ENCODE peak calls at places on chromosomes 12 and 14, in seven cellular contexts. One of them, this sample, is unnamed.

GRCh38 chr12:104458645-104459555 is 2.2 kb downstream of the CHST11 start:
- DNase-seq in naive thymus-derived CD4-positive, alpha-beta T cell: peak
- DNase-seq in activated CD4-positive, CD25-positive, alpha-beta regulatory T cell: no peak
- DNase-seq in progenitor cell of endocrine pancreas: no peak
- DNase-seq in putamen: peak
- DNase-seq in T follicular helper cell: no peak
- DNase-seq in fibroblast of pulmonary artery: peak
- DNase-seq in this sample: no peak

GRCh38 chr14:104856869-104857860 is 7.9 kb upstream of the CEP170B start:
- DNase-seq in activated CD4-positive, CD25-positive, alpha-beta regulatory T cell: no peak
- DNase-seq in putamen: peak
- DNase-seq in naive thymus-derived CD4-positive, alpha-beta T cell: peak
- DNase-seq in fibroblast of pulmonary artery: no peak
- DNase-seq in T follicular helper cell: no peak
- DNase-seq in progenitor cell of endocrine pancreas: no peak
- DNase-seq in this sample: no peak

GRCh38 chr12:58966939-58967338 is 46.6 kb upstream of the LRIG3 start:
- DNase-seq in putamen: no peak
- DNase-seq in progenitor cell of endocrine pancreas: no peak
- DNase-seq in fibroblast of pulmonary artery: peak
- DNase-seq in naive thymus-derived CD4-positive, alpha-beta T cell: no peak
- DNase-seq in T follicular helper cell: no peak
- DNase-seq in activated CD4-positive, CD25-positive, alpha-beta regulatory T cell: no peak
- DNase-seq in this sample: no peak

GRCh38 chr12:3199551-3200031 is 122.4 kb downstream of the TSPAN9 start:
- DNase-seq in naive thymus-derived CD4-positive, alpha-beta T cell: no peak
- DNase-seq in T follicular helper cell: no peak
- DNase-seq in putamen: peak
- DNase-seq in progenitor cell of endocrine pancreas: peak
- DNase-seq in activated CD4-positive, CD25-positive, alpha-beta regulatory T cell: no peak
- DNase-seq in fibroblast of pulmonary artery: peak
- DNase-seq in this sample: no peak

GRCh38 chr12:121278450-121279375 is 17.8 kb downstream of the CAMKK2 start:
- DNase-seq in progenitor cell of endocrine pancreas: no peak
- DNase-seq in fibroblast of pulmonary artery: peak
- DNase-seq in naive thymus-derived CD4-positive, alpha-beta T cell: no peak
- DNase-seq in T follicular helper cell: no peak
- DNase-seq in activated CD4-positive, CD25-positive, alpha-beta regulatory T cell: no peak
- DNase-seq in putamen: no peak
- DNase-seq in this sample: no peak

GRCh38 chr12:17030338-17030737 is 424.4 kb upstream of the LMO3 start:
- DNase-seq in naive thymus-derived CD4-positive, alpha-beta T cell: no peak
- DNase-seq in progenitor cell of endocrine pancreas: no peak
- DNase-seq in T follicular helper cell: no peak
- DNase-seq in activated CD4-positive, CD25-positive, alpha-beta regulatory T cell: no peak
- DNase-seq in putamen: no peak
- DNase-seq in fibroblast of pulmonary artery: no peak
- DNase-seq in this sample: no peak

GRCh38 chr12:2800046-2800570 is 5.3 kb downstream of the FKBP4 start:
- DNase-seq in T follicular helper cell: no peak
- DNase-seq in putamen: no peak
- DNase-seq in fibroblast of pulmonary artery: no peak
- DNase-seq in naive thymus-derived CD4-positive, alpha-beta T cell: no peak
- DNase-seq in activated CD4-positive, CD25-positive, alpha-beta regulatory T cell: no peak
- DNase-seq in progenitor cell of endocrine pancreas: no peak
- DNase-seq in this sample: no peak

GRCh38 chr12:89020121-89020480 is 332.2 kb downstream of the DUSP6 start:
- DNase-seq in T follicular helper cell: no peak
- DNase-seq in naive thymus-derived CD4-positive, alpha-beta T cell: no peak
- DNase-seq in putamen: no peak
- DNase-seq in progenitor cell of endocrine pancreas: no peak
- DNase-seq in activated CD4-positive, CD25-positive, alpha-beta regulatory T cell: no peak
- DNase-seq in fibroblast of pulmonary artery: no peak
- DNase-seq in this sample: no peak

GRCh38 chr12:111777345-111778045 is 10.8 kb downstream of the ALDH2 start:
- DNase-seq in T follicular helper cell: no peak
- DNase-seq in activated CD4-positive, CD25-positive, alpha-beta regulatory T cell: no peak
- DNase-seq in naive thymus-derived CD4-positive, alpha-beta T cell: no peak
- DNase-seq in fibroblast of pulmonary artery: no peak
- DNase-seq in putamen: no peak
- DNase-seq in progenitor cell of endocrine pancreas: no peak
- DNase-seq in this sample: no peak

GRCh38 chr12:76410371-76410770 is 62.2 kb upstream of the BBS10 start:
- DNase-seq in progenitor cell of endocrine pancreas: no peak
- DNase-seq in T follicular helper cell: no peak
- DNase-seq in putamen: no peak
- DNase-seq in naive thymus-derived CD4-positive, alpha-beta T cell: no peak
- DNase-seq in activated CD4-positive, CD25-positive, alpha-beta regulatory T cell: no peak
- DNase-seq in fibroblast of pulmonary artery: no peak
- DNase-seq in this sample: no peak

GRCh38 chr12:65742481-65742971 is 81.8 kb upstream of the HMGA2 start:
- DNase-seq in fibroblast of pulmonary artery: peak
- DNase-seq in T follicular helper cell: no peak
- DNase-seq in activated CD4-positive, CD25-positive, alpha-beta regulatory T cell: no peak
- DNase-seq in putamen: no peak
- DNase-seq in naive thymus-derived CD4-positive, alpha-beta T cell: no peak
- DNase-seq in progenitor cell of endocrine pancreas: no peak
- DNase-seq in this sample: no peak

GRCh38 chr14:57136669-57137068 is 132.0 kb downstream of the EXOC5 start:
- DNase-seq in progenitor cell of endocrine pancreas: no peak
- DNase-seq in fibroblast of pulmonary artery: no peak
- DNase-seq in putamen: no peak
- DNase-seq in naive thymus-derived CD4-positive, alpha-beta T cell: no peak
- DNase-seq in T follicular helper cell: no peak
- DNase-seq in activated CD4-positive, CD25-positive, alpha-beta regulatory T cell: no peak
- DNase-seq in this sample: no peak

GRCh38 chr12:49094104-49094948 is at the start of gene DHH:
- DNase-seq in fibroblast of pulmonary artery: no peak
- DNase-seq in T follicular helper cell: no peak
- DNase-seq in activated CD4-positive, CD25-positive, alpha-beta regulatory T cell: no peak
- DNase-seq in progenitor cell of endocrine pancreas: no peak
- DNase-seq in naive thymus-derived CD4-positive, alpha-beta T cell: no peak
- DNase-seq in putamen: no peak
- DNase-seq in this sample: no peak

GRCh38 chr14:104559043-104559768 is 20.4 kb upstream of the C14orf180 start:
- DNase-seq in T follicular helper cell: no peak
- DNase-seq in fibroblast of pulmonary artery: no peak
- DNase-seq in activated CD4-positive, CD25-positive, alpha-beta regulatory T cell: no peak
- DNase-seq in putamen: peak
- DNase-seq in naive thymus-derived CD4-positive, alpha-beta T cell: no peak
- DNase-seq in progenitor cell of endocrine pancreas: no peak
- DNase-seq in this sample: no peak

GRCh38 chr14:91009501-91010152 is 50.8 kb downstream of the RPS6KA5 start:
- DNase-seq in T follicular helper cell: no peak
- DNase-seq in naive thymus-derived CD4-positive, alpha-beta T cell: no peak
- DNase-seq in activated CD4-positive, CD25-positive, alpha-beta regulatory T cell: no peak
- DNase-seq in progenitor cell of endocrine pancreas: no peak
- DNase-seq in fibroblast of pulmonary artery: no peak
- DNase-seq in putamen: peak
- DNase-seq in this sample: no peak

GRCh38 chr14:40983604-40984003 is 623.1 kb upstream of the LRFN5 start:
- DNase-seq in activated CD4-positive, CD25-positive, alpha-beta regulatory T cell: no peak
- DNase-seq in naive thymus-derived CD4-positive, alpha-beta T cell: no peak
- DNase-seq in putamen: no peak
- DNase-seq in fibroblast of pulmonary artery: peak
- DNase-seq in progenitor cell of endocrine pancreas: no peak
- DNase-seq in T follicular helper cell: no peak
- DNase-seq in this sample: no peak

GRCh38 chr14:50928002-50928635 is 16.2 kb downstream of the PYGL start:
- DNase-seq in progenitor cell of endocrine pancreas: no peak
- DNase-seq in fibroblast of pulmonary artery: peak
- DNase-seq in putamen: no peak
- DNase-seq in T follicular helper cell: no peak
- DNase-seq in naive thymus-derived CD4-positive, alpha-beta T cell: no peak
- DNase-seq in activated CD4-positive, CD25-positive, alpha-beta regulatory T cell: no peak
- DNase-seq in this sample: no peak

GRCh38 chr12:68896881-68897540 is 36.0 kb downstream of the CPM start:
- DNase-seq in fibroblast of pulmonary artery: peak
- DNase-seq in putamen: no peak
- DNase-seq in naive thymus-derived CD4-positive, alpha-beta T cell: no peak
- DNase-seq in T follicular helper cell: no peak
- DNase-seq in progenitor cell of endocrine pancreas: no peak
- DNase-seq in activated CD4-positive, CD25-positive, alpha-beta regulatory T cell: no peak
- DNase-seq in this sample: no peak

GRCh38 chr14:75811136-75811839 is 150.2 kb downstream of the TTLL5 start:
- DNase-seq in progenitor cell of endocrine pancreas: no peak
- DNase-seq in fibroblast of pulmonary artery: no peak
- DNase-seq in naive thymus-derived CD4-positive, alpha-beta T cell: no peak
- DNase-seq in putamen: no peak
- DNase-seq in T follicular helper cell: no peak
- DNase-seq in activated CD4-positive, CD25-positive, alpha-beta regulatory T cell: no peak
- DNase-seq in this sample: no peak

GRCh38 chr14:98726585-98727405 is 545.2 kb downstream of the BCL11B start:
- DNase-seq in naive thymus-derived CD4-positive, alpha-beta T cell: no peak
- DNase-seq in T follicular helper cell: no peak
- DNase-seq in putamen: no peak
- DNase-seq in progenitor cell of endocrine pancreas: no peak
- DNase-seq in fibroblast of pulmonary artery: no peak
- DNase-seq in activated CD4-positive, CD25-positive, alpha-beta regulatory T cell: no peak
- DNase-seq in this sample: no peak

GRCh38 chr14:77707355-77707723 is 484 bp downstream of the ALKBH1 start:
- DNase-seq in T follicular helper cell: peak
- DNase-seq in putamen: peak
- DNase-seq in fibroblast of pulmonary artery: peak
- DNase-seq in progenitor cell of endocrine pancreas: no peak
- DNase-seq in activated CD4-positive, CD25-positive, alpha-beta regulatory T cell: no peak
- DNase-seq in naive thymus-derived CD4-positive, alpha-beta T cell: no peak
- DNase-seq in this sample: peak

GRCh38 chr14:21668377-21668776 is 5.2 kb downstream of the OR4E1 start:
- DNase-seq in progenitor cell of endocrine pancreas: no peak
- DNase-seq in naive thymus-derived CD4-positive, alpha-beta T cell: no peak
- DNase-seq in putamen: no peak
- DNase-seq in fibroblast of pulmonary artery: peak
- DNase-seq in T follicular helper cell: no peak
- DNase-seq in activated CD4-positive, CD25-positive, alpha-beta regulatory T cell: no peak
- DNase-seq in this sample: peak

GRCh38 chr12:45439039-45439438 is 223.1 kb downstream of the ANO6 start:
- DNase-seq in progenitor cell of endocrine pancreas: no peak
- DNase-seq in putamen: no peak
- DNase-seq in T follicular helper cell: no peak
- DNase-seq in activated CD4-positive, CD25-positive, alpha-beta regulatory T cell: no peak
- DNase-seq in naive thymus-derived CD4-positive, alpha-beta T cell: no peak
- DNase-seq in fibroblast of pulmonary artery: no peak
- DNase-seq in this sample: no peak

GRCh38 chr12:120994059-120994458 is 15.7 kb downstream of the HNF1A start:
- DNase-seq in activated CD4-positive, CD25-positive, alpha-beta regulatory T cell: no peak
- DNase-seq in T follicular helper cell: no peak
- DNase-seq in fibroblast of pulmonary artery: no peak
- DNase-seq in progenitor cell of endocrine pancreas: no peak
- DNase-seq in naive thymus-derived CD4-positive, alpha-beta T cell: no peak
- DNase-seq in putamen: no peak
- DNase-seq in this sample: no peak

GRCh38 chr12:30461011-30461670 is 234.5 kb downstream of the IPO8 start:
- DNase-seq in putamen: no peak
- DNase-seq in fibroblast of pulmonary artery: no peak
- DNase-seq in activated CD4-positive, CD25-positive, alpha-beta regulatory T cell: no peak
- DNase-seq in T follicular helper cell: no peak
- DNase-seq in progenitor cell of endocrine pancreas: no peak
- DNase-seq in naive thymus-derived CD4-positive, alpha-beta T cell: no peak
- DNase-seq in this sample: no peak

GRCh38 chr14:102333795-102334415 is 14.4 kb downstream of the ZNF839 start:
- DNase-seq in activated CD4-positive, CD25-positive, alpha-beta regulatory T cell: no peak
- DNase-seq in progenitor cell of endocrine pancreas: no peak
- DNase-seq in fibroblast of pulmonary artery: no peak
- DNase-seq in naive thymus-derived CD4-positive, alpha-beta T cell: no peak
- DNase-seq in putamen: no peak
- DNase-seq in T follicular helper cell: no peak
- DNase-seq in this sample: no peak

GRCh38 chr14:76662580-76662979 is 98.7 kb upstream of the VASH1 start:
- DNase-seq in putamen: no peak
- DNase-seq in naive thymus-derived CD4-positive, alpha-beta T cell: no peak
- DNase-seq in fibroblast of pulmonary artery: no peak
- DNase-seq in activated CD4-positive, CD25-positive, alpha-beta regulatory T cell: no peak
- DNase-seq in T follicular helper cell: no peak
- DNase-seq in progenitor cell of endocrine pancreas: no peak
- DNase-seq in this sample: no peak

GRCh38 chr12:104588048-104588942 is 131.5 kb downstream of the CHST11 start:
- DNase-seq in activated CD4-positive, CD25-positive, alpha-beta regulatory T cell: no peak
- DNase-seq in naive thymus-derived CD4-positive, alpha-beta T cell: no peak
- DNase-seq in T follicular helper cell: no peak
- DNase-seq in progenitor cell of endocrine pancreas: no peak
- DNase-seq in fibroblast of pulmonary artery: peak
- DNase-seq in putamen: no peak
- DNase-seq in this sample: no peak

GRCh38 chr12:6361834-6362233 is 13.5 kb downstream of the SCNN1A start:
- DNase-seq in putamen: no peak
- DNase-seq in T follicular helper cell: no peak
- DNase-seq in activated CD4-positive, CD25-positive, alpha-beta regulatory T cell: no peak
- DNase-seq in naive thymus-derived CD4-positive, alpha-beta T cell: no peak
- DNase-seq in progenitor cell of endocrine pancreas: no peak
- DNase-seq in fibroblast of pulmonary artery: peak
- DNase-seq in this sample: no peak

This sample was measured in Panc1.